ENCODE peak calls at places on chromosomes 2 and 18, in six cellular contexts. One of them, this sample, is unnamed.

GRCh38 chr2:113892004-113892740 is 2.3 kb downstream of the ACTR3 start:
- DNase-seq in effector memory CD4-positive, alpha-beta T cell: no peak
- DNase-seq in heart right ventricle: no peak
- DNase-seq in pancreas: no peak
- DNase-seq in H1: no peak
- DNase-seq in iPS DF 6.9: no peak
- DNase-seq in this sample: no peak

GRCh38 chr2:69095246-69095645 is 82.3 kb downstream of the ANTXR1 start:
- DNase-seq in effector memory CD4-positive, alpha-beta T cell: no peak
- DNase-seq in heart right ventricle: no peak
- DNase-seq in pancreas: no peak
- DNase-seq in H1: no peak
- DNase-seq in iPS DF 6.9: no peak
- DNase-seq in this sample: no peak

GRCh38 chr2:217817466-217818292 is 185.1 kb downstream of the TNS1 start:
- DNase-seq in effector memory CD4-positive, alpha-beta T cell: no peak
- DNase-seq in heart right ventricle: no peak
- DNase-seq in pancreas: no peak
- DNase-seq in H1: no peak
- DNase-seq in iPS DF 6.9: no peak
- DNase-seq in this sample: no peak

GRCh38 chr2:121793816-121794215 is 38.4 kb downstream of the TSN start:
- DNase-seq in effector memory CD4-positive, alpha-beta T cell: no peak
- DNase-seq in heart right ventricle: no peak
- DNase-seq in pancreas: no peak
- DNase-seq in H1: no peak
- DNase-seq in iPS DF 6.9: no peak
- DNase-seq in this sample: no peak

GRCh38 chr2:7736646-7737305 is 819.6 kb downstream of the RNF144A start:
- DNase-seq in effector memory CD4-positive, alpha-beta T cell: no peak
- DNase-seq in heart right ventricle: no peak
- DNase-seq in pancreas: no peak
- DNase-seq in H1: no peak
- DNase-seq in iPS DF 6.9: no peak
- DNase-seq in this sample: no peak

GRCh38 chr2:81835318-81836000 is 1530.9 kb upstream of the LRRTM1 start:
- DNase-seq in effector memory CD4-positive, alpha-beta T cell: no peak
- DNase-seq in heart right ventricle: no peak
- DNase-seq in pancreas: no peak
- DNase-seq in H1: no peak
- DNase-seq in iPS DF 6.9: no peak
- DNase-seq in this sample: no peak

GRCh38 chr2:96099861-96100798 is 16.2 kb downstream of the ADRA2B start:
- DNase-seq in effector memory CD4-positive, alpha-beta T cell: no peak
- DNase-seq in heart right ventricle: no peak
- DNase-seq in pancreas: no peak
- DNase-seq in H1: no peak
- DNase-seq in iPS DF 6.9: no peak
- DNase-seq in this sample: peak; percentile 61

GRCh38 chr2:170503971-170504819 is 210.9 kb upstream of the SP5 start:
- DNase-seq in effector memory CD4-positive, alpha-beta T cell: no peak
- DNase-seq in heart right ventricle: no peak
- DNase-seq in pancreas: no peak
- DNase-seq in H1: no peak
- DNase-seq in iPS DF 6.9: no peak
- DNase-seq in this sample: no peak

GRCh38 chr2:99600929-99601680 is 111.3 kb upstream of the REV1 start:
- DNase-seq in effector memory CD4-positive, alpha-beta T cell: no peak
- DNase-seq in heart right ventricle: no peak
- DNase-seq in pancreas: no peak
- DNase-seq in H1: no peak
- DNase-seq in iPS DF 6.9: no peak
- DNase-seq in this sample: no peak

GRCh38 chr18:36312806-36313395 is 15.4 kb downstream of the FHOD3 start:
- DNase-seq in effector memory CD4-positive, alpha-beta T cell: no peak
- DNase-seq in heart right ventricle: no peak
- DNase-seq in pancreas: no peak
- DNase-seq in H1: no peak
- DNase-seq in iPS DF 6.9: no peak
- DNase-seq in this sample: no peak

GRCh38 chr18:74774486-74774885 is 176.8 kb downstream of the ZNF407 start:
- DNase-seq in effector memory CD4-positive, alpha-beta T cell: no peak
- DNase-seq in heart right ventricle: no peak
- DNase-seq in pancreas: no peak
- DNase-seq in H1: no peak
- DNase-seq in iPS DF 6.9: no peak
- DNase-seq in this sample: no peak

GRCh38 chr2:212811036-212811805 is 272.6 kb upstream of the ERBB4 start:
- DNase-seq in effector memory CD4-positive, alpha-beta T cell: no peak
- DNase-seq in heart right ventricle: no peak
- DNase-seq in pancreas: no peak
- DNase-seq in H1: no peak
- DNase-seq in iPS DF 6.9: no peak
- DNase-seq in this sample: no peak

GRCh38 chr2:163528640-163529217 is 207.1 kb downstream of the FIGN start:
- DNase-seq in effector memory CD4-positive, alpha-beta T cell: no peak
- DNase-seq in heart right ventricle: no peak
- DNase-seq in pancreas: no peak
- DNase-seq in H1: no peak
- DNase-seq in iPS DF 6.9: no peak
- DNase-seq in this sample: no peak

GRCh38 chr2:8135051-8135675 is 546.7 kb upstream of the ID2 start:
- DNase-seq in effector memory CD4-positive, alpha-beta T cell: no peak
- DNase-seq in heart right ventricle: peak; percentile 45
- DNase-seq in pancreas: no peak
- DNase-seq in H1: no peak
- DNase-seq in iPS DF 6.9: no peak
- DNase-seq in this sample: no peak

GRCh38 chr2:85888020-85888744 is 608 bp downstream of the ST3GAL5 start:
- DNase-seq in effector memory CD4-positive, alpha-beta T cell: peak; percentile 18
- DNase-seq in heart right ventricle: peak; percentile 28
- DNase-seq in pancreas: no peak
- DNase-seq in H1: no peak
- DNase-seq in iPS DF 6.9: no peak
- DNase-seq in this sample: no peak

GRCh38 chr18:48347756-48348326 is 61.3 kb downstream of the ZBTB7C start:
- DNase-seq in effector memory CD4-positive, alpha-beta T cell: no peak
- DNase-seq in heart right ventricle: no peak
- DNase-seq in pancreas: no peak
- DNase-seq in H1: no peak
- DNase-seq in iPS DF 6.9: no peak
- DNase-seq in this sample: no peak

GRCh38 chr2:172437419-172438063 is 10.2 kb downstream of the ITGA6 start:
- DNase-seq in effector memory CD4-positive, alpha-beta T cell: peak; percentile 7
- DNase-seq in heart right ventricle: no peak
- DNase-seq in pancreas: no peak
- DNase-seq in H1: no peak
- DNase-seq in iPS DF 6.9: no peak
- DNase-seq in this sample: no peak

GRCh38 chr2:222424729-222425671 is 657 bp downstream of the SGPP2 start:
- DNase-seq in effector memory CD4-positive, alpha-beta T cell: no peak
- DNase-seq in heart right ventricle: peak; percentile 10
- DNase-seq in pancreas: peak; percentile 22
- DNase-seq in H1: no peak
- DNase-seq in iPS DF 6.9: no peak
- DNase-seq in this sample: peak; percentile 69

GRCh38 chr18:45998244-45998643 is 31.1 kb upstream of the EPG5 start:
- DNase-seq in effector memory CD4-positive, alpha-beta T cell: no peak
- DNase-seq in heart right ventricle: no peak
- DNase-seq in pancreas: no peak
- DNase-seq in H1: no peak
- DNase-seq in iPS DF 6.9: no peak
- DNase-seq in this sample: no peak

GRCh38 chr18:50678651-50679415 is 118.9 kb downstream of the MAPK4 start:
- DNase-seq in effector memory CD4-positive, alpha-beta T cell: no peak
- DNase-seq in heart right ventricle: no peak
- DNase-seq in pancreas: no peak
- DNase-seq in H1: no peak
- DNase-seq in iPS DF 6.9: no peak
- DNase-seq in this sample: no peak

GRCh38 chr18:8722946-8723477 is 17.7 kb downstream of the MTCL1 start:
- DNase-seq in effector memory CD4-positive, alpha-beta T cell: no peak
- DNase-seq in heart right ventricle: no peak
- DNase-seq in pancreas: no peak
- DNase-seq in H1: no peak
- DNase-seq in iPS DF 6.9: no peak
- DNase-seq in this sample: no peak

GRCh38 chr2:15982285-15982967 is 42.1 kb downstream of the MYCN start:
- DNase-seq in effector memory CD4-positive, alpha-beta T cell: no peak
- DNase-seq in heart right ventricle: no peak
- DNase-seq in pancreas: no peak
- DNase-seq in H1: no peak
- DNase-seq in iPS DF 6.9: no peak
- DNase-seq in this sample: no peak

GRCh38 chr2:149068996-149069888 is 30.7 kb downstream of the LYPD6B start:
- DNase-seq in effector memory CD4-positive, alpha-beta T cell: peak; percentile 16
- DNase-seq in heart right ventricle: no peak
- DNase-seq in pancreas: no peak
- DNase-seq in H1: no peak
- DNase-seq in iPS DF 6.9: no peak
- DNase-seq in this sample: no peak

GRCh38 chr18:46715062-46715461 is 41.8 kb downstream of the ST8SIA5 start:
- DNase-seq in effector memory CD4-positive, alpha-beta T cell: no peak
- DNase-seq in heart right ventricle: no peak
- DNase-seq in pancreas: no peak
- DNase-seq in H1: no peak
- DNase-seq in iPS DF 6.9: no peak
- DNase-seq in this sample: no peak

DNA sequence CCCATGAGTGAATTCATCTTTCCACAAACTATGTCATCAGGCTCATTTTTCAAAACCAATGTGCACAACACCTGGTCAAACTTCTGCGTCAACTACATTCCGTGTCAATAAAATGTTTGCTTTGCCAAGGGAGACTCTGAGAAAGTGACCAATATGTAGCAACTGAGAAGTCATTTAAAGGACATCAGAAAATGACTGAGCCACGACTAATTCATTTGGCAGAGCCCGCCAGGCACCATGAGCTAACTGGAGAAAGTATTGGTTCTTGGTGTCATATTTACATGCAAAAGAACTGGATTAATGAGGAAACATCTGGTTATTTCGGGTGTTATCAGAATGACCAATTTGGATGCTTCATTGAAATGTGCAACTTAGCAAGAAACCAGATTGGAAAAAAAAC is 7.2 kb downstream of the RND3 start:
- DNase-seq in effector memory CD4-positive, alpha-beta T cell: no peak
- DNase-seq in heart right ventricle: no peak
- DNase-seq in pancreas: no peak
- DNase-seq in H1: no peak
- DNase-seq in iPS DF 6.9: no peak
- DNase-seq in this sample: no peak
- H3K4me3 ChIP-seq in effector memory CD4-positive, alpha-beta T cell: no peak overlapping the region
- H3K4me3 ChIP-seq in heart right ventricle: no peak overlapping the region
- H3K4me3 ChIP-seq in pancreas: no peak overlapping the region
- H3K4me3 ChIP-seq in H1: no peak overlapping the region
- H3K4me3 ChIP-seq in iPS DF 6.9: no peak overlapping the region
- H3K4me3 ChIP-seq in this sample: no peak overlapping the region

GRCh38 chr2:135756692-135757091 is 15.0 kb downstream of the UBXN4 start:
- DNase-seq in effector memory CD4-positive, alpha-beta T cell: no peak
- DNase-seq in heart right ventricle: no peak
- DNase-seq in pancreas: no peak
- DNase-seq in H1: no peak
- DNase-seq in iPS DF 6.9: no peak
- DNase-seq in this sample: no peak
- H3K9me3 ChIP-seq in effector memory CD4-positive, alpha-beta T cell: no peaks in the 10 kb centered on the region
- H3K9me3 ChIP-seq in heart right ventricle: peaks cover 6% of the 10 kb centered on the region
- H3K9me3 ChIP-seq in pancreas: no peaks in the 10 kb centered on the region
- H3K9me3 ChIP-seq in H1: no peaks in the 10 kb centered on the region
- H3K9me3 ChIP-seq in iPS DF 6.9: no peaks in the 10 kb centered on the region
- H3K9me3 ChIP-seq in this sample: no peaks in the 10 kb centered on the region

DNA sequence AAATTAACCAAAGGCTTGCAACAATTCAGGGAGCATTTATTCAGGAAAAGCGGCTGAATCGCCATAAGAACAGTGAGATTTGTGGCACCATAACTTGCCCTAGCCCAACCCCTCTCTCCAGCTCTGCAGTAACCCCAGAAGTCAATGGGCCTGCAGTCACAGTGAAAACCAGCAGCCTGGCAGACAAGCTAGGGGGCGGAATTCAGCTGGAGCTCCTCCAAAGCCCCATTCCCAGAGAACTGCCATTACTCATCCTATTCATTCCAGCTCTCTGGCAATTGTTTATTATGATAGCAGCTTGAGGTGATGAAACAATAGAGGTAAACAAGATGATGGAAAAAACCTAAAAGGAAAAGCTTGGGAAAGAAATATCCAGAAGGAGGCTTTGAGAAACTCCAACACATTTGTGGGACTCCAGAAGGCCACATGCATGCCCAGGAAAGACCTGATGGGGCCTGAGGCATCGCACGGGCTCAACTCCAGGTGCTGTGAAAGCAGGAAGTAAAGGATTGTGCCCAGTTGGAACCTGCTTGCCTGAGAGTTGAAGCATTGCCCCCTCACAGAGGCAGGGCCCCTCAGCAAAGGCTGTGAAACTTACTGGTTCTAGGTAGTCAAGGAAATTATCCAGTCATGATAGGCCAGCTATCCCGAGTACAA is 126.8 kb downstream of the TWIST2 start:
- DNase-seq in effector memory CD4-positive, alpha-beta T cell: no peak
- DNase-seq in heart right ventricle: no peak
- DNase-seq in pancreas: no peak
- DNase-seq in H1: peak; percentile 23
- DNase-seq in iPS DF 6.9: no peak
- DNase-seq in this sample: no peak
- H3K27ac ChIP-seq in effector memory CD4-positive, alpha-beta T cell: no peak overlapping the region
- H3K27ac ChIP-seq in heart right ventricle: no peak overlapping the region
- H3K27ac ChIP-seq in pancreas: no peak overlapping the region
- H3K27ac ChIP-seq in H1: no peak overlapping the region
- H3K27ac ChIP-seq in iPS DF 6.9: no peak overlapping the region
- H3K27ac ChIP-seq in this sample: no peak overlapping the region

GRCh38 chr2:200310545-200310971 is 4.1 kb downstream of the SPATS2L start:
- DNase-seq in effector memory CD4-positive, alpha-beta T cell: no peak
- DNase-seq in heart right ventricle: no peak
- DNase-seq in pancreas: no peak
- DNase-seq in H1: no peak
- DNase-seq in iPS DF 6.9: no peak
- DNase-seq in this sample: no peak

GRCh38 chr2:200311139-200311538 is 4.6 kb downstream of the SPATS2L start:
- DNase-seq in effector memory CD4-positive, alpha-beta T cell: no peak
- DNase-seq in heart right ventricle: no peak
- DNase-seq in pancreas: no peak
- DNase-seq in H1: no peak
- DNase-seq in iPS DF 6.9: no peak
- DNase-seq in this sample: no peak

GRCh38 chr2:200308421-200309295 is 2.2 kb downstream of the SPATS2L start:
- DNase-seq in effector memory CD4-positive, alpha-beta T cell: no peak
- DNase-seq in heart right ventricle: no peak
- DNase-seq in pancreas: no peak
- DNase-seq in H1: no peak
- DNase-seq in iPS DF 6.9: no peak
- DNase-seq in this sample: no peak

GRCh38 chr2:200308001-200308400 is 1.5 kb downstream of the SPATS2L start:
- DNase-seq in effector memory CD4-positive, alpha-beta T cell: no peak
- DNase-seq in heart right ventricle: no peak
- DNase-seq in pancreas: no peak
- DNase-seq in H1: no peak
- DNase-seq in iPS DF 6.9: no peak
- DNase-seq in this sample: no peak

GRCh38 chr2:200309296-200309846 is 2.9 kb downstream of the SPATS2L start:
- DNase-seq in effector memory CD4-positive, alpha-beta T cell: no peak
- DNase-seq in heart right ventricle: no peak
- DNase-seq in pancreas: no peak
- DNase-seq in H1: no peak
- DNase-seq in iPS DF 6.9: no peak
- DNase-seq in this sample: no peak
- H3K4me3 ChIP-seq in effector memory CD4-positive, alpha-beta T cell: no peak overlapping the region
- H3K4me3 ChIP-seq in heart right ventricle: no peak overlapping the region
- H3K4me3 ChIP-seq in pancreas: no peak overlapping the region
- H3K4me3 ChIP-seq in H1: peak overlapping the region; percentile 81
- H3K4me3 ChIP-seq in iPS DF 6.9: no peak overlapping the region
- H3K4me3 ChIP-seq in this sample: no peak overlapping the region